ENCODE peak calls at places on chromosomes 4 and X, in five cellular contexts. T is A673, W is kidney epithelial cell, Y is GM10248, B is IMR-90. H is an unnamed sample.

GRCh38 chrX:16730450-16730849 is 11.0 kb downstream of the SYAP1 start:
- DNase-seq in T (no peak), W (no peak), Y (no peak), B (no peak), H (no peak)

GRCh38 chrX:145729635-145730034 is 88.0 kb upstream of the SLITRK2 start:
- DNase-seq in T (no peak), W (no peak), Y (no peak), B (no peak), H (peak; percentile 0)

GRCh38 chrX:132853040-132853439 is 105.4 kb downstream of the HS6ST2 start:
- DNase-seq in T (no peak), W (no peak), Y (no peak), B (no peak), H (no peak)

GRCh38 chr4:65416875-65417274 is 253.4 kb downstream of the EPHA5 start:
- DNase-seq in T (peak; percentile 2), W (no peak), Y (no peak), B (no peak), H (peak; percentile 33)

GRCh38 chrX:138858946-138859345 is 147.4 kb upstream of the FGF13 start:
- DNase-seq in T (no peak), W (no peak), Y (no peak), B (no peak), H (peak; percentile 32)

GRCh38 chrX:102934624-102935023 is 2.4 kb upstream of the RAB40AL start:
- DNase-seq in T (peak; percentile 56), W (no peak), Y (peak; percentile 42), B (peak; percentile 4), H (peak; percentile 37)

GRCh38 chrX:2559124-2559523 is 58.3 kb upstream of the DHRSX start:
- DNase-seq in T (peak; percentile 51), W (no peak), Y (no peak), B (no peak), H (peak; percentile 50)

GRCh38 chrX:40755291-40756249 is 20.2 kb upstream of the MED14 start:
- DNase-seq in T (no peak), W (no peak), Y (no peak), B (peak; percentile 39), H (peak; percentile 37)

GRCh38 chrX:48498374-48498809 is 10.4 kb upstream of the PORCN start:
- DNase-seq in T (no peak), W (peak; percentile 60), Y (no peak), B (peak; percentile 74), H (peak; percentile 63)

GRCh38 chr4:13344216-13344615 is 139.9 kb downstream of the RAB28 start:
- DNase-seq in T (peak; percentile 11), W (no peak), Y (no peak), B (no peak), H (no peak)

GRCh38 chrX:19855700-19856381 is 31.6 kb downstream of the SH3KBP1 start:
- DNase-seq in T (no peak), W (no peak), Y (no peak), B (no peak), H (peak; percentile 40)

GRCh38 chr4:163003979-163004378 is 162.7 kb downstream of the NAF1 start:
- DNase-seq in T (no peak), W (no peak), Y (no peak), B (no peak), H (no peak)

GRCh38 chrX:120736989-120737388 is 107.1 kb upstream of the C1GALT1C1 start:
- DNase-seq in T (no peak), W (no peak), Y (no peak), B (peak; percentile 37), H (peak; percentile 32)

GRCh38 chr4:17817027-17817426 is 6.2 kb downstream of the NCAPG start:
- DNase-seq in T (peak; percentile 65), W (peak; percentile 34), Y (peak; percentile 30), B (peak; percentile 78), H (peak; percentile 87)

GRCh38 chrX:68874076-68874475 is 45.3 kb downstream of the EFNB1 start:
- DNase-seq in T (no peak), W (no peak), Y (no peak), B (no peak), H (no peak)

GRCh38 chrX:68880846-68881513 is 52.2 kb downstream of the EFNB1 start:
- DNase-seq in T (no peak), W (no peak), Y (no peak), B (no peak), H (no peak)

GRCh38 chrX:68878977-68879376 is 50.2 kb downstream of the EFNB1 start:
- DNase-seq in T (no peak), W (no peak), Y (no peak), B (no peak), H (no peak)

GRCh38 chrX:68876731-68877130 is 47.9 kb downstream of the EFNB1 start:
- DNase-seq in T (no peak), W (no peak), Y (no peak), B (no peak), H (no peak)

DNA sequence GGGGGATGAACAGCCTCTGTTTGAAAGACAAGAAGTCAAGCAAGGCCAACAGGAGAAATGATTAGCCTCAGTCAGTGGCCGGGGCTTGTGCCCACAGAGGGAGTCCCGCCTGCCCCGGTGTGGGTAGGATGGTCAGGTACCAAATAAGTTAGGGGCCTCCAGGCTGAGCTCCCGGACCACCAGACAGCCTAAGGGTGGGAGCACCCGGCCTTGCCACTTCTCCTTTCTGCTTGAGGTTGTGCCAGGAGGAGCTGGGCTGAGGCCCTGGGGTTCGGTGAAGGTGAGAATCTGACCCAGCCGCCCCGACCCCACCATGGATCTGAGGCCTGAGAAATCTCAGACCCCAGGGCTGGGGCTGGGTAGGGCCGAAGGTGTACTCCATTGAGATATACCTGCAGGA is 48.8 kb downstream of the EFNB1 start:
- DNase-seq in T (no peak), W (no peak), Y (no peak), B (no peak), H (no peak)
- TF ChIP-seq CTCF in T (no peak), W (no peak), Y (no peak), B (no peak), H (no peak)

DNA sequence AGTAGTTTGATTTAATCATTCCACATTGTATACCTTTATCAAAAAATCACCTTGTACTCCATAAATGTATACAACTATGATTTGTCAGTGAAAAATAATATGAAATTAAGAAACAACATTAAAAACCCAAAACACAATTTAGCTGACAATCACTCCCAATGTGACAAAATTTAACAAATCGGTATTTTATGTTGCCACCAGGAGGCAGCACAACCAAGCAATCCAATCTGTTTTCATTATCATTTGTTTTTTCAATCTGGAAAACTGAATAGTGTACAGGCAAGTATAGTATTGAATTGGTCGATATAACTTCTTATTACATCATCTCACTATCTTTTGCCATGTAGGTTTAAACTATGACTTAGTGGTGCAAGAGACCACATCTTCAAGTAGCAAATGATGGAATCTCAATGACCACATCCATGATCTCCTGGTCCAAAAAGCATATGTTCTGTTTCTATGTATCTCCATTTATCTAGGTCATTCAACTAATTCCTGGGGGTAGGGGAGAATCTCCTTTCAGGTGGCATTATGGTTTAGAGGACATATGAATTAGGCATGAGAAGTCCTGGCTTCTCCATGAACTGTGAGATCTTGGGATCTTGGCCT is 112.8 kb upstream of the AGA start:
- DNase-seq in T (peak; percentile 41), W (no peak), Y (peak; percentile 32), B (peak; percentile 50), H (peak; percentile 52)
- TF ChIP-seq CTCF in T (peak; percentile 80), W (peak; percentile 63), Y (peak; percentile 66), B (peak; percentile 76), H (peak; percentile 66)

GRCh38 chrX:131792789-131793462 is 230.2 kb upstream of the STK26 start:
- DNase-seq in T (peak; percentile 91), W (peak; percentile 65), Y (no peak), B (peak; percentile 93), H (peak; percentile 98)
- TF ChIP-seq CTCF in T (peak; percentile 56), W (peak; percentile 25), Y (no peak), B (peak; percentile 66), H (peak; percentile 45)

GRCh38 chrX:31658360-31658759 is 586.5 kb upstream of the FTHL17 start:
- DNase-seq in T (peak; percentile 55), W (no peak), Y (peak; percentile 3), B (peak; percentile 49), H (peak; percentile 31)
- TF ChIP-seq CTCF in T (peak; percentile 66), W (peak; percentile 43), Y (peak; percentile 34), B (peak; percentile 63), H (peak; percentile 39)

GRCh38 chr4:2932561-2932950 is 30.6 kb downstream of the NOP14 start:
- DNase-seq in T (no peak), W (no peak), Y (no peak), B (no peak), H (no peak)

GRCh38 chr4:2929469-2929868 is 33.7 kb downstream of the NOP14 start:
- DNase-seq in T (no peak), W (no peak), Y (no peak), B (no peak), H (no peak)

GRCh38 chr4:2930135-2930805 is 32.9 kb downstream of the NOP14 start:
- DNase-seq in T (no peak), W (no peak), Y (no peak), B (no peak), H (no peak)

GRCh38 chr4:2931765-2932560 is 31.2 kb downstream of the NOP14 start:
- DNase-seq in T (peak; percentile 59), W (no peak), Y (peak; percentile 76), B (no peak), H (no peak)

GRCh38 chr4:2930821-2931764 is 32.1 kb downstream of the NOP14 start:
- DNase-seq in T (no peak), W (no peak), Y (no peak), B (no peak), H (no peak)
- TF ChIP-seq CTCF in T (no peak), W (peak; percentile 5), Y (no peak), B (no peak), H (peak; percentile 14)

GRCh38 chrX:80812176-80812575 is 2.5 kb upstream of the BRWD3 start:
- DNase-seq in T (peak; percentile 35), W (no peak), Y (no peak), B (peak; percentile 19), H (peak; percentile 50)
- TF ChIP-seq CTCF in T (peak; percentile 34), W (peak; percentile 14), Y (no peak), B (no peak), H (peak; percentile 33)

GRCh38 chrX:152912121-152912520 is 14.3 kb downstream of the ZNF185 start:
- DNase-seq in T (peak; percentile 22), W (no peak), Y (no peak), B (no peak), H (no peak)
- TF ChIP-seq CTCF in T (peak; percentile 35), W (peak; percentile 5), Y (no peak), B (no peak), H (no peak)

DNA sequence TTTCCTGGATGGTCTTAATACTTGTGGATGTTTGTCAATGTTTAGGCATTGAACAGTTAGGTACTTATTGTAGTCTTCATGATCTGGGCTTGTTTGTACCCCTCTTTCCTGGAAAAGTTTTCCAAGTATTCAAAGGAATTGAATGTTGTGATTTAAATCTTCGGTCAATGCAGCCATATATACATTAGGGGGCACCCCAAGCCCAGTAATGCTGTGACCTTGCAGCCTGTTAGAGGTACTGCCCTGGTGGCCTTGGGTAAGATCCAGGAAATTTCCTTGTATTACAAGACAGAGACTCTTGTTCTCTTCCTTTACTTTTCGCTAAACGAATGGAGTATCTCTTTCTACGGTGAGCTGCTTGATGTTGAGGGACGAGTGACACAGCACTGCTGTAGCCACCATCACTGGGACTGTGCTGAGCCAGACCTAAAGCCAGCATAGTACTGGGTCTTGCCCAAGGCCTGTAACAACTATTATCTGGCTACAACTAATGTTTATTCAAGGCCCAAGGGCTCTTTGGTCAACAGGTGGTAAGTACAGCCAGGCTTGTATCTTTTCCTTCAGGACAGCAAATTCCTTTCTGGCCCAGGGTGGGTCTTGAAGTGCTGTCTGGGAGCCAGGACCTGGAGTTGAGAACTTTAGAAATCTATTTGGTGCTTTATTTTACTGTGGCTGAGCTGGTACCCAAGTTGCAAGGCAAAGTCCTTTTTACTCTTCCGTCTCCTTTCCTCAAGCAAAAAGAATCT is 118.3 kb upstream of the ATOH1 start:
- DNase-seq in T (peak; percentile 29), W (no peak), Y (no peak), B (no peak), H (no peak)
- TF ChIP-seq CTCF in T (peak; percentile 43), W (peak; percentile 6), Y (peak; percentile 56), B (no peak), H (no peak)

H was measured in fibroblast of the aortic adventitia.